ENCODE peak calls at places on chromosomes 13 and 19, in nine cellular contexts. F is cardiac fibroblast, Z is retinal pigment epithelial cell, V is PC-9, E is Peyer's patch, G is astrocyte of the cerebellum, L is AG04450, Q is ascending aorta, T is GM23338. J is an unnamed sample.

GRCh38 chr13:110103026-110103425 is 203.9 kb downstream of the COL4A1 start:
- DNase-seq in T (no peak), G (no peak), E (no peak), L (no peak), Z (no peak), Q (no peak), F (no peak), V (no peak), J (no peak)

GRCh38 chr19:46162731-46163130 is 14.7 kb downstream of the IGFL2 start:
- DNase-seq in T (no peak), Z (no peak), Q (no peak), E (no peak), V (no peak), G (no peak), F (no peak), L (no peak), J (no peak)

GRCh38 chr13:67070306-67070705 is 159.8 kb downstream of the PCDH9 start:
- DNase-seq in L (no peak), G (no peak), V (no peak), F (no peak), Q (no peak), E (no peak), T (peak), Z (no peak), J (no peak)

GRCh38 chr19:55693336-55693974 is 18.4 kb downstream of the EPN1 start:
- DNase-seq in Q (no peak), L (no peak), E (no peak), T (no peak), Z (no peak), G (no peak), F (no peak), V (no peak), J (no peak)

GRCh38 chr19:4456566-4456842 is 1.1 kb downstream of the UBXN6 start:
- DNase-seq in E (no peak), G (no peak), F (peak), Z (no peak), T (no peak), Q (no peak), L (no peak), V (no peak), J (no peak)

GRCh38 chr19:17830567-17831418 is 9.5 kb upstream of the INSL3 start:
- DNase-seq in E (no peak), V (peak), Q (no peak), L (no peak), T (peak), Z (peak), F (peak), G (no peak), J (no peak)

GRCh38 chr19:17376935-17377600 is at the start of gene PLVAP:
- DNase-seq in G (no peak), L (no peak), T (no peak), F (no peak), Q (no peak), V (no peak), E (no peak), Z (no peak), J (no peak)

GRCh38 chr13:25455146-25455545 is 83.4 kb downstream of the ATP8A2 start:
- DNase-seq in G (no peak), L (no peak), E (no peak), T (no peak), Q (no peak), V (no peak), F (no peak), Z (peak), J (no peak)

GRCh38 chr19:40530091-40530901 is 46.4 kb upstream of the SHKBP1 start:
- DNase-seq in L (no peak), G (no peak), F (no peak), V (no peak), T (peak), Z (no peak), E (no peak), Q (no peak), J (no peak)

GRCh38 chr19:31274964-31275319 is 74.3 kb downstream of the TSHZ3 start:
- DNase-seq in G (no peak), L (no peak), E (no peak), V (no peak), T (no peak), Q (no peak), F (no peak), Z (no peak), J (no peak)

GRCh38 chr13:28603033-28603664 is 55.8 kb upstream of the POMP start:
- DNase-seq in F (no peak), Q (no peak), E (no peak), T (no peak), L (no peak), G (no peak), Z (no peak), V (no peak), J (no peak)

GRCh38 chr13:84917252-84917878 is 881.9 kb downstream of the SLITRK6 start:
- DNase-seq in T (peak), E (no peak), V (peak), G (peak), F (peak), Q (no peak), Z (no peak), L (no peak), J (no peak)

GRCh38 chr19:45400192-45400591 is 4.7 kb downstream of the PPP1R13L start:
- DNase-seq in Q (no peak), E (no peak), G (no peak), Z (no peak), L (no peak), T (no peak), F (no peak), V (peak), J (no peak)

GRCh38 chr13:100300708-100301107 is 211.8 kb downstream of the PCCA start:
- DNase-seq in T (no peak), Z (no peak), F (no peak), Q (no peak), L (no peak), V (no peak), E (no peak), G (no peak), J (no peak)

GRCh38 chr19:7624810-7625209 is 4.5 kb downstream of the XAB2 start:
- DNase-seq in Z (no peak), Q (no peak), E (no peak), V (no peak), T (no peak), L (no peak), F (no peak), G (no peak), J (no peak)

GRCh38 chr19:50759886-50760285 is 10.4 kb upstream of the GPR32 start:
- DNase-seq in L (no peak), E (no peak), F (peak), Z (no peak), Q (no peak), V (peak), G (no peak), T (peak), J (no peak)

GRCh38 chr13:102195566-102196462 is 206.0 kb downstream of the FGF14 start:
- DNase-seq in T (no peak), Q (no peak), G (peak), E (no peak), V (no peak), F (peak), Z (no peak), L (no peak), J (no peak)

GRCh38 chr13:94343243-94343585 is 136.3 kb downstream of the DCT start:
- DNase-seq in T (no peak), Z (peak), V (no peak), Q (no peak), E (no peak), F (peak), L (no peak), G (no peak), J (no peak)

GRCh38 chr19:18379803-18380747 is 5.9 kb upstream of the GDF15 start:
- DNase-seq in F (peak), V (peak), Q (peak), Z (no peak), E (peak), L (peak), G (peak), T (peak), J (no peak)

GRCh38 chr19:11405846-11406643 is 13.1 kb downstream of the RGL3 start:
- DNase-seq in E (no peak), L (no peak), Q (no peak), V (no peak), T (peak), F (no peak), G (no peak), Z (no peak), J (no peak)

GRCh38 chr19:57363734-57364181 is 407 bp downstream of the TRAPPC2B start:
- DNase-seq in V (no peak), E (peak), T (peak), Q (no peak), F (peak), Z (no peak), G (no peak), L (no peak), J (no peak)

DNA sequence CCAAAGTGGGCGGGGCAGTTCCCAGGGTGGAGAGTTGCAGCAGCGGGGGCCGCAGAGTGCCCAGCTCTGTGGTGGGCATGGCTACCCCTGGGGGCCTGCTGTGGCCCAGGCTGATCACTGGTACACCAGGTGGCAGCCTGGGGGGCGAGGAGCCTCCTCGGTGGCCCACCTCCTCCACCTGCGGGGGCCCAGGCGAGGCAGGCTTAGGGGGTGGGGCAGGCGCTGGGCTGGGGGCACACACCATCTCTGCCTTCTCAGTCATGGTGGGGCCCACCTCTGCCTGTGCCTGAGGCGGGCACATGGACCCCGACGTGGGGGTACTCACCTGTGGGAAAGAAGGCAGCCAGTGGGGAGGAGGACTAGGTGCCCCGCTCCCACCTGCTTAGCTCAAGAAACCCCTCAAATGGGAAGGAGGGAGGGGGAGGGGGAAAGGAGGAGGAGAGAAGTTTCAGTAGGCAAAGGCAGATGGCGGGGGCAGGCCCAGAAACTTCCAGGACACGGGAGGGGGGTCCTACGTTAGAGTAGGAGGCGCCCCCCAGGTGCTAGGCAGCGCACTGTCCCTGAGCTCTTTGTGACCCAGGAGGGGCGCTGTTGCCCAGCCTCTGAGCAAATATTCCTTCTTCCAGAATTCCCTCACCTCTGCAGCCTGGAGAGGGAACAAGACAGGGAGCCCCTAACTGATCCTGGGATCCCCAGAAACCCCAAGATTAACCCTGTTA is 1.6 kb downstream of the LYL1 start:
- DNase-seq in Z (no peak), L (no peak), F (no peak), Q (no peak), E (peak), G (no peak), T (peak), V (no peak), J (no peak)
- TF ChIP-seq CTCF in Z (peak), L (peak), F (peak), Q (no peak), E (peak), G (no peak), T (peak), V (peak), J (peak)

GRCh38 chr19:14544977-14545715 is 15.8 kb downstream of the TECR start:
- DNase-seq in Z (no peak), V (no peak), G (no peak), F (no peak), T (no peak), L (no peak), E (no peak), Q (no peak), J (no peak)

GRCh38 chr19:14544047-14544446 is 14.7 kb downstream of the TECR start:
- DNase-seq in V (no peak), E (no peak), Q (no peak), L (no peak), Z (no peak), G (no peak), T (no peak), F (no peak), J (no peak)

GRCh38 chr19:14542721-14543328 is 13.4 kb downstream of the TECR start:
- DNase-seq in E (no peak), G (no peak), L (no peak), V (no peak), T (no peak), Q (no peak), F (no peak), Z (no peak), J (no peak)

GRCh38 chr19:14536926-14537692 is 7.7 kb downstream of the TECR start:
- DNase-seq in E (no peak), Q (no peak), L (no peak), T (peak), G (no peak), V (peak), Z (no peak), F (peak), J (no peak)

GRCh38 chr19:14540741-14541525 is 11.5 kb downstream of the TECR start:
- DNase-seq in E (no peak), Z (no peak), G (no peak), T (no peak), V (no peak), F (no peak), L (no peak), Q (no peak), J (no peak)
- H3K4me3 ChIP-seq in E (no peak), Z (no peak), G (no peak), T (no peak), V (no peak), F (no peak), L (no peak), Q (no peak), J (no peak)

GRCh38 chr19:12763100-12763499 is 11.5 kb downstream of the BEST2 start:
- DNase-seq in Z (no peak), G (no peak), F (no peak), Q (no peak), V (no peak), T (no peak), E (no peak), L (no peak), J (no peak)
- TF ChIP-seq CTCF in Z (no peak), G (no peak), F (no peak), Q (no peak), V (no peak), T (no peak), E (no peak), L (no peak), J (no peak)

GRCh38 chr13:42990147-42990990 is 1.7 kb downstream of the EPSTI1 start:
- DNase-seq in T (no peak), G (no peak), F (peak), E (no peak), Q (no peak), L (no peak), Z (no peak), V (no peak), J (no peak)
- H3K4me3 ChIP-seq in T (no peak), G (no peak), F (no peak), E (peak), Q (peak), L (no peak), Z (no peak), V (no peak), J (peak)

GRCh38 chr19:13162749-13163608 is 12.8 kb downstream of the IER2 start:
- DNase-seq in Q (peak), E (peak), V (peak), Z (peak), F (peak), L (peak), G (peak), T (peak), J (peak)

GRCh38 chr19:13163609-13164364 is 13.6 kb downstream of the IER2 start:
- DNase-seq in G (no peak), V (peak), E (peak), F (peak), T (peak), Q (peak), L (peak), Z (peak), J (no peak)

GRCh38 chr19:13165091-13165997 is 15.1 kb downstream of the IER2 start:
- DNase-seq in T (peak), V (peak), L (no peak), Q (no peak), Z (no peak), F (peak), E (no peak), G (no peak), J (no peak)

GRCh38 chr19:13160557-13160956 is 10.3 kb downstream of the IER2 start:
- DNase-seq in T (no peak), V (peak), Z (no peak), G (no peak), E (no peak), L (no peak), Q (no peak), F (peak), J (no peak)

GRCh38 chr19:13164370-13165090 is 14.3 kb downstream of the IER2 start:
- DNase-seq in T (peak), Q (no peak), L (no peak), Z (peak), G (no peak), V (peak), F (peak), E (peak), J (no peak)
- TF ChIP-seq CTCF in T (no peak), Q (no peak), L (no peak), Z (no peak), G (no peak), V (no peak), F (no peak), E (no peak), J (no peak)

GRCh38 chr19:53332484-53332883 is 1.1 kb upstream of the ZNF845 start:
- DNase-seq in F (no peak), E (no peak), V (peak), G (no peak), T (peak), Z (no peak), Q (no peak), L (no peak), J (no peak)

GRCh38 chr19:53333071-53333465 is 481 bp upstream of the ZNF845 start:
- DNase-seq in Q (no peak), V (no peak), T (peak), E (peak), F (no peak), G (peak), Z (no peak), L (peak), J (no peak)

GRCh38 chr19:53333466-53334449 is at the start of gene ZNF845:
- DNase-seq in E (peak), T (peak), V (peak), Z (peak), G (peak), Q (peak), L (peak), F (peak), J (peak)

DNA sequence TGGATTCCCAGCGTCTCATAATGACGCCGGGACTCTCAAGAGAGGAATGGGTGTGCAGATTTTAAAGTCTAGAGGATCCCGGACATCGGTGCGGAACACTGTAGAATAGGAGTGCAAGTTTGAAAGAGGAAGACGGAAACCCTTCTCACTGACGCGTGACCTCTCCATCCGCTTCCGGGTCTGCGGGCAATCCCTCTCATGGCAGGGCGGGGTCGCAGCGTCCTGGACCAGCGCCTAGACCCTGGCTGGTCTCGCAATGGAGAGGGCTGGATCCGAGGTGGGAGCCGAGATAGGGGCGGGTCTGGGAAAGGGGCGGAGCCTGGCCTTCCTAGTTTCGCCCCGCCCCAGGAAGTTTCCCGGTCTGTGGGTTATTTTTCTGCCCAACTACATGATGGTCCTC is 4.6 kb upstream of the ZNF845 start:
- DNase-seq in Q (no peak), Z (no peak), F (peak), V (peak), T (peak), L (no peak), G (no peak), E (no peak), J (no peak)
- H3K4me3 ChIP-seq in Q (no peak), Z (no peak), F (no peak), V (no peak), T (no peak), L (no peak), G (no peak), E (no peak), J (no peak)